ENCODE peak calls at places on chromosomes 7 and 10, in nine cellular contexts. One of them, this sample, is unnamed.

GRCh38 chr7:75866497-75867389 is 12.1 kb upstream of the RHBDD2 start:
- DNase-seq in HuH-7.5: peak
- DNase-seq in A549: peak
- DNase-seq in AG09319: peak
- DNase-seq in upper lobe of right lung: peak
- DNase-seq in substantia nigra: peak
- DNase-seq in ELR: peak
- DNase-seq in CD4-positive, alpha-beta T cell: peak
- DNase-seq in T-helper 17 cell: no peak
- DNase-seq in this sample: no peak

GRCh38 chr10:70160798-70161197 is 9.5 kb downstream of the SAR1A start:
- DNase-seq in ELR: no peak
- DNase-seq in AG09319: no peak
- DNase-seq in A549: no peak
- DNase-seq in CD4-positive, alpha-beta T cell: no peak
- DNase-seq in T-helper 17 cell: no peak
- DNase-seq in substantia nigra: no peak
- DNase-seq in HuH-7.5: no peak
- DNase-seq in upper lobe of right lung: no peak
- DNase-seq in this sample: no peak

GRCh38 chr7:47100815-47101435 is 481.0 kb downstream of the TNS3 start:
- DNase-seq in A549: peak
- DNase-seq in upper lobe of right lung: peak
- DNase-seq in T-helper 17 cell: no peak
- DNase-seq in ELR: peak
- DNase-seq in substantia nigra: no peak
- DNase-seq in CD4-positive, alpha-beta T cell: no peak
- DNase-seq in HuH-7.5: peak
- DNase-seq in AG09319: peak
- DNase-seq in this sample: no peak

GRCh38 chr7:99558306-99559275 is at the start of gene ZNF655:
- DNase-seq in HuH-7.5: peak
- DNase-seq in substantia nigra: peak
- DNase-seq in T-helper 17 cell: peak
- DNase-seq in A549: peak
- DNase-seq in AG09319: peak
- DNase-seq in ELR: peak
- DNase-seq in CD4-positive, alpha-beta T cell: peak
- DNase-seq in upper lobe of right lung: peak
- DNase-seq in this sample: peak

GRCh38 chr10:43573250-43574034 is 974 bp downstream of the ZNF239 start:
- DNase-seq in CD4-positive, alpha-beta T cell: no peak
- DNase-seq in ELR: peak
- DNase-seq in substantia nigra: no peak
- DNase-seq in A549: no peak
- DNase-seq in HuH-7.5: no peak
- DNase-seq in upper lobe of right lung: no peak
- DNase-seq in T-helper 17 cell: no peak
- DNase-seq in AG09319: no peak
- DNase-seq in this sample: no peak

GRCh38 chr7:1492640-1493039 is 11.5 kb downstream of the INTS1 start:
- DNase-seq in substantia nigra: no peak
- DNase-seq in upper lobe of right lung: no peak
- DNase-seq in CD4-positive, alpha-beta T cell: no peak
- DNase-seq in HuH-7.5: no peak
- DNase-seq in AG09319: no peak
- DNase-seq in T-helper 17 cell: no peak
- DNase-seq in A549: no peak
- DNase-seq in ELR: no peak
- DNase-seq in this sample: no peak

GRCh38 chr7:18041202-18041601 is 13.6 kb upstream of the PRPS1L1 start:
- DNase-seq in T-helper 17 cell: no peak
- DNase-seq in upper lobe of right lung: no peak
- DNase-seq in ELR: peak
- DNase-seq in CD4-positive, alpha-beta T cell: no peak
- DNase-seq in AG09319: no peak
- DNase-seq in A549: no peak
- DNase-seq in HuH-7.5: no peak
- DNase-seq in substantia nigra: no peak
- DNase-seq in this sample: no peak

GRCh38 chr7:7884855-7885254 is 83.7 kb upstream of the GLCCI1 start:
- DNase-seq in AG09319: no peak
- DNase-seq in substantia nigra: no peak
- DNase-seq in CD4-positive, alpha-beta T cell: no peak
- DNase-seq in A549: no peak
- DNase-seq in upper lobe of right lung: no peak
- DNase-seq in ELR: peak
- DNase-seq in T-helper 17 cell: no peak
- DNase-seq in HuH-7.5: no peak
- DNase-seq in this sample: no peak

GRCh38 chr7:24718431-24718831 is 38.8 kb downstream of the GSDME start:
- DNase-seq in AG09319: no peak
- DNase-seq in A549: no peak
- DNase-seq in T-helper 17 cell: no peak
- DNase-seq in ELR: no peak
- DNase-seq in substantia nigra: no peak
- DNase-seq in HuH-7.5: no peak
- DNase-seq in upper lobe of right lung: no peak
- DNase-seq in CD4-positive, alpha-beta T cell: no peak
- DNase-seq in this sample: no peak

GRCh38 chr7:153012203-153012602 is 252.7 kb downstream of the ACTR3B start:
- DNase-seq in ELR: no peak
- DNase-seq in T-helper 17 cell: no peak
- DNase-seq in HuH-7.5: no peak
- DNase-seq in upper lobe of right lung: no peak
- DNase-seq in CD4-positive, alpha-beta T cell: no peak
- DNase-seq in A549: no peak
- DNase-seq in AG09319: no peak
- DNase-seq in substantia nigra: no peak
- DNase-seq in this sample: no peak

GRCh38 chr10:91551856-91552255 is 81.0 kb downstream of the PPP1R3C start:
- DNase-seq in upper lobe of right lung: no peak
- DNase-seq in substantia nigra: peak
- DNase-seq in A549: peak
- DNase-seq in HuH-7.5: no peak
- DNase-seq in T-helper 17 cell: no peak
- DNase-seq in CD4-positive, alpha-beta T cell: no peak
- DNase-seq in AG09319: no peak
- DNase-seq in ELR: peak
- DNase-seq in this sample: no peak

GRCh38 chr10:12382157-12382548 is 32.8 kb downstream of the CAMK1D start:
- DNase-seq in substantia nigra: no peak
- DNase-seq in AG09319: no peak
- DNase-seq in HuH-7.5: no peak
- DNase-seq in CD4-positive, alpha-beta T cell: no peak
- DNase-seq in ELR: no peak
- DNase-seq in upper lobe of right lung: no peak
- DNase-seq in T-helper 17 cell: no peak
- DNase-seq in A549: no peak
- DNase-seq in this sample: no peak

GRCh38 chr10:112819231-112819630 is 130.8 kb upstream of the TCF7L2 start:
- DNase-seq in ELR: no peak
- DNase-seq in substantia nigra: no peak
- DNase-seq in AG09319: no peak
- DNase-seq in HuH-7.5: no peak
- DNase-seq in A549: no peak
- DNase-seq in CD4-positive, alpha-beta T cell: no peak
- DNase-seq in upper lobe of right lung: no peak
- DNase-seq in T-helper 17 cell: no peak
- DNase-seq in this sample: no peak

GRCh38 chr10:132504501-132505272 is 32.9 kb upstream of the INPP5A start:
- DNase-seq in HuH-7.5: no peak
- DNase-seq in upper lobe of right lung: peak
- DNase-seq in CD4-positive, alpha-beta T cell: no peak
- DNase-seq in T-helper 17 cell: no peak
- DNase-seq in substantia nigra: no peak
- DNase-seq in AG09319: no peak
- DNase-seq in ELR: no peak
- DNase-seq in A549: no peak
- DNase-seq in this sample: peak

GRCh38 chr10:108301002-108301401 is 1136.5 kb upstream of the SORCS1 start:
- DNase-seq in substantia nigra: no peak
- DNase-seq in ELR: no peak
- DNase-seq in upper lobe of right lung: no peak
- DNase-seq in HuH-7.5: no peak
- DNase-seq in AG09319: no peak
- DNase-seq in CD4-positive, alpha-beta T cell: no peak
- DNase-seq in T-helper 17 cell: no peak
- DNase-seq in A549: no peak
- DNase-seq in this sample: no peak